ENCODE peak calls at places on chromosomes 6 and 20, in five cellular contexts. M, F, X, Z and S are unnamed samples.

GRCh38 chr6:150613269-150613668 is 13.6 kb downstream of the PLEKHG1 start:
- DNase-seq in M (no peak), F (no peak), X (no peak), Z (no peak), S (no peak)

GRCh38 chr6:20334334-20334733 is 67.3 kb upstream of the E2F3 start:
- DNase-seq in M (no peak), F (peak), X (no peak), Z (no peak), S (no peak)

GRCh38 chr6:10300071-10300470 is 114.8 kb downstream of the TFAP2A start:
- DNase-seq in M (no peak), F (no peak), X (no peak), Z (no peak), S (no peak)

GRCh38 chr6:50850223-50850751 is 31.6 kb downstream of the TFAP2B start:
- DNase-seq in M (no peak), F (peak), X (no peak), Z (no peak), S (peak)

GRCh38 chr6:149484733-149485700 is at the start of gene ZC3H12D:
- DNase-seq in M (no peak), F (peak), X (peak), Z (peak), S (peak)

GRCh38 chr6:155779421-155779820 is 323.8 kb upstream of the NOX3 start:
- DNase-seq in M (no peak), F (no peak), X (no peak), Z (no peak), S (no peak)

GRCh38 chr20:44180814-44181213 is 6.2 kb downstream of the JPH2 start:
- DNase-seq in M (peak), F (peak), X (peak), Z (peak), S (no peak)

GRCh38 chr20:58148891-58149290 is 79.6 kb downstream of the ANKRD60 start:
- DNase-seq in M (no peak), F (no peak), X (no peak), Z (no peak), S (no peak)

GRCh38 chr6:2848851-2849250 is 7.2 kb upstream of the SERPINB1 start:
- DNase-seq in M (no peak), F (peak), X (no peak), Z (no peak), S (peak)

GRCh38 chr20:15618912-15619311 is 954.3 kb downstream of the KIF16B start:
- DNase-seq in M (no peak), F (peak), X (peak), Z (no peak), S (peak)

GRCh38 chr6:84224251-84224650 is 3.2 kb downstream of the CEP162 start:
- DNase-seq in M (no peak), F (no peak), X (no peak), Z (no peak), S (no peak)

GRCh38 chr20:13898012-13898612 is 92.3 kb downstream of the SEL1L2 start:
- DNase-seq in M (no peak), F (no peak), X (no peak), Z (no peak), S (no peak)

GRCh38 chr6:12119085-12119588 is 107.0 kb downstream of the HIVEP1 start:
- DNase-seq in M (no peak), F (peak), X (no peak), Z (no peak), S (no peak)

GRCh38 chr6:139990865-139991264 is 616.4 kb upstream of the CITED2 start:
- DNase-seq in M (no peak), F (peak), X (peak), Z (peak), S (peak)

GRCh38 chr20:6700563-6701328 is 66.7 kb upstream of the BMP2 start:
- DNase-seq in M (no peak), F (no peak), X (no peak), Z (no peak), S (peak)

GRCh38 chr6:15327271-15327670 is 81.4 kb downstream of the JARID2 start:
- DNase-seq in M (no peak), F (no peak), X (no peak), Z (no peak), S (peak)

GRCh38 chr6:160950507-160950906 is 41.1 kb upstream of the MAP3K4 start:
- DNase-seq in M (no peak), F (peak), X (peak), Z (peak), S (peak)

GRCh38 chr6:148309301-148309700 is 33.3 kb upstream of the SASH1 start:
- DNase-seq in M (no peak), F (no peak), X (no peak), Z (no peak), S (peak)

GRCh38 chr6:14738933-14739332 is 506.9 kb upstream of the JARID2 start:
- DNase-seq in M (no peak), F (no peak), X (peak), Z (no peak), S (no peak)

GRCh38 chr6:109978174-109979032 is at the start of gene GPR6:
- DNase-seq in M (peak), F (peak), X (peak), Z (peak), S (peak)

GRCh38 chr6:53461041-53461656 is 83.8 kb downstream of the GCLC start:
- DNase-seq in M (no peak), F (no peak), X (no peak), Z (no peak), S (no peak)

GRCh38 chr20:49360242-49360968 is 82.5 kb upstream of the ZNFX1 start:
- DNase-seq in M (no peak), F (no peak), X (no peak), Z (no peak), S (no peak)

GRCh38 chr20:19823216-19823615 is 65.2 kb downstream of the RIN2 start:
- DNase-seq in M (no peak), F (no peak), X (no peak), Z (peak), S (no peak)

DNA sequence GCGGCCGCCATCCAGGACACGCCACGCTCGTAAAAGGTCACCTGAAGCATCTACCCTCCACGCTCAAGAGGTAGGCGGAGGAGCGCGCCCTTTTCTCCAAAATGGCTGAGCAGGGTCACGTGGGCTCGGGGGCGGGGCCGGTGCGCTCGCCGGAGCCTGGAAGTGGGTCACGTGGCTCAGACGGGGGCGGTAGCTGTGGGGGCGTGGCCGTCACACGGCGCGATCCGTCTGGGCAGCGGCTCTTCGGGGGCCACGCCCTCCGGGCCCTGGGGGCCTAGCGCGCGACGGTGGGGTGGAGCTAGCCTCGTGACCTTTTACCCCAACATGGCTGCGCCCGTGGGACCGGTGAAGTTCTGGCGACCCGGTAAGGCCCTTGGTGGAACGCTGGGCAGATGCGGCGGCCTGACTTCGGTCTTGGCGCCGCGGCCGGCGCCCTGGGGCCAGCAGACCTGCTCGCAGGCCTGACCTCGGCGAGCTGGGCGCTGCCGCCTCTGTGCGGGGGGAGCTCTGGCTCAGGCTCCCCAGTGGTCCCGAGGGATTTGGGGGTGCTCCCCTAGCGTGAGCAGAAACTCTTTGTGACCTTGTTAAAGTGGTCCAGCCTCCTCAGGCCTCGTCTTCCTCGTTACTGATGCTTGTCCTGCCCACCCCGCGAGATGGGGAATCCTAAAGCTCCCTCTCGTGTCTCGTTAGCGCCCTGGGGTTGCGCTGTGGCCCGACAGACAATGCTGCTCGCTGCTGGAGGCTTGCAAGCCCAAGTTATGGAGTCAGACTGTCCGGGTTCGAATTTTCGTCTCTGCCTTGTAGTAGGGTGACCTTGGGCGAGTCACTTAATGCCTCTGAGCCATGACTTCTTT is at the start of gene DHX35:
- DNase-seq in M (peak), F (peak), X (peak), Z (peak), S (peak)
- H3K4ac ChIP-seq in M (peak), F (peak), X (peak), Z (peak), S (peak)

GRCh38 chr6:136920858-136921520 is 1.1 kb upstream of the SLC35D3 start:
- DNase-seq in M (peak), F (peak), X (peak), Z (no peak), S (no peak)
- H3K4me3 ChIP-seq in M (peak), F (no peak), X (peak), Z (peak), S (peak)

GRCh38 chr6:90217621-90218496 is 78.8 kb downstream of the BACH2 start:
- DNase-seq in M (no peak), F (no peak), X (no peak), Z (no peak), S (peak)
- H2BK120ac ChIP-seq in M (no peak), F (no peak), X (peak), Z (peak), S (peak)

GRCh38 chr20:63172726-63173125 is 43.2 kb downstream of the YTHDF1 start:
- DNase-seq in M (no peak), F (peak), X (no peak), Z (no peak), S (no peak)
- H3K4ac ChIP-seq in M (no peak), F (no peak), X (no peak), Z (no peak), S (no peak)

GRCh38 chr6:32113386-32114352 is 4.5 kb upstream of the TNXB start:
- DNase-seq in M (peak), F (peak), X (peak), Z (peak), S (peak)
- H3K4me3 ChIP-seq in M (no peak), F (no peak), X (peak), Z (no peak), S (no peak)

GRCh38 chr6:34200340-34200971 is 36.2 kb upstream of the HMGA1 start:
- DNase-seq in M (no peak), F (peak), X (no peak), Z (no peak), S (no peak)

GRCh38 chr6:34195726-34196115 is 41.0 kb upstream of the HMGA1 start:
- DNase-seq in M (no peak), F (no peak), X (no peak), Z (no peak), S (no peak)

GRCh38 chr6:34194770-34195169 is 41.9 kb upstream of the HMGA1 start:
- DNase-seq in M (no peak), F (no peak), X (no peak), Z (no peak), S (no peak)

GRCh38 chr6:34196833-34197195 is 39.9 kb upstream of the HMGA1 start:
- DNase-seq in M (no peak), F (no peak), X (no peak), Z (no peak), S (no peak)

DNA sequence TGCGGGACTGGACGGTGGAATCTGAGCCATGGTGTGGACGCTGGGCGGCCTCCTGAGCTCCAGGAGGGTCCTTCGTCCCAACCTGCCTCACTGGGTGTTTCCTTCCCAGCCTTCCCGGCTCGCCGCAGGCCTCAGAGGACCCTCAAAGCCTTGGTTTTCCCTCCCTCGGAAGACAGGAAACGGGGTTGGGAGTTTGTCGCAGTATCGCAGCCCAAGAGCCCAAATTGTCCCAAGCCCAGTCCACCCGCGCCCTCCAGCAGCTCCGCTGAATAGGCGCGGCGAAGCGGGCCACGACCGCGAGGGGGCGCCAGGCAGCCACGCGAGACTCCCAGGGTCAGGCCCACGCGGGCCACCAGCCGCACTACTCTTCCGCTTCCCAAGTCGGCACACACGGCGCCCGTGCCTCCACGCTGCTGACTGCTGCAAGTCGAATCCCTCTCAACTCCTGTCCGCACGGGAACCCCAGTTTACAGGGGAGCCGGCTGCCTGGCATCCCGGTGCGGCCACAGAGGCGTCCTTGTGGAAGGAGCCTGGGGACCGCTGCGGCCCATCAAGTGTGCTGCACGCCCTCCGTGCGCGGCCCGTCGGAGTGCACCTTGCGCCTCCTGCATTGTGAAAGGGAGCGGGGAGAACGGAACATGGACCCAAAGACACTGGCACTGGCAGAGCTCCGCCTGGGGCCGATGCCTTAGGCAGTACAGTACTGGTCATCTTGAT is 40.4 kb upstream of the HMGA1 start:
- DNase-seq in M (peak), F (peak), X (peak), Z (peak), S (peak)
- H2BK120ac ChIP-seq in M (no peak), F (no peak), X (peak), Z (peak), S (no peak)

GRCh38 chr6:90695316-90695715 is 108.4 kb upstream of the MAP3K7 start:
- DNase-seq in M (no peak), F (peak), X (no peak), Z (no peak), S (no peak)
- H3K4ac ChIP-seq in M (no peak), F (no peak), X (no peak), Z (no peak), S (no peak)

DNA sequence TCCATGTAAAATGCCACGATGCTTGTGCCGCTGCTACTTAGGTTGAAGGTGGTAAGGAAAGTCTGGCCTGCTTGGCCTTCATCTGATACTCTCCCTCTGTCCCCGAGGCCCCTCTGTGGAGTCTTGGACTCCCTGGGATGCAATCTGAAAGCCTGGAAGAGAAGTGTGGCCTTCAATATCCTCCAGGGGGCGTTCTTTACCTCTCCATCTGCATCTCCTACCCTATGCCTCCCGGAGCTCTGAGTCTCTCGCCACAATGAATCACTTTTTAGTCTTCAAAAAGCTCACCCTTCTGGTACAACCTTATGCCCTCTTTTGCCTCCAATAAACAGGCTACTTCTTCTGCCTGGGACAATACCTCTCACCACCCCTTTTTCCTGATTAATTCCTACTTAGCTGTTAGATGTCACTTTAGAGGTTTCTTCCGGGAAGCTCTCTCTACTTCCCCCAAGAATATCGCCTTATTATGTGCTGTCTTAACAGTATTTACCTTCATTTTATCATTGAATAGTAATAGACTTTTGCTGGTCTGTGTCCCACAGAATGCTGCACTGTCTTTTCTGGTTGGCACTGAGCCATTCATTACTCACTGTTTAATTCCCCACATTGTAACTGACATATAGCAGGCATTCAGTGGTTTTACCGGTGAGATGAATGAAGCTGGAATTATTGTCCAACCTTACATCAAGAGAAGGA is 13.9 kb upstream of the ATG5 start:
- DNase-seq in M (peak), F (peak), X (peak), Z (peak), S (peak)
- H3K4me3 ChIP-seq in M (no peak), F (no peak), X (no peak), Z (no peak), S (no peak)

GRCh38 chr20:25697132-25697446 is 436 bp upstream of the ZNF337 start:
- DNase-seq in M (no peak), F (no peak), X (no peak), Z (no peak), S (no peak)

GRCh38 chr20:25699914-25700313 is 3.3 kb upstream of the ZNF337 start:
- DNase-seq in M (no peak), F (no peak), X (no peak), Z (no peak), S (no peak)

GRCh38 chr20:25695532-25696383 is 895 bp downstream of the ZNF337 start:
- DNase-seq in M (peak), F (no peak), X (no peak), Z (no peak), S (no peak)

GRCh38 chr20:25692499-25692898 is 4.2 kb downstream of the ZNF337 start:
- DNase-seq in M (no peak), F (no peak), X (peak), Z (no peak), S (no peak)

GRCh38 chr20:25696384-25697131 is at the start of gene ZNF337:
- DNase-seq in M (peak), F (peak), X (peak), Z (peak), S (peak)
- H2BK120ac ChIP-seq in M (peak), F (no peak), X (peak), Z (peak), S (peak)